ENCODE peak calls at places on chromosomes 13 and 19, in six cellular contexts. W is activated T-cell treated with anti-CD3 and anti-CD28 coated beads, Interleukin-2, amount 50 U/mL, for 48 hours; S is left ventricle myocardium inferior; J is bronchial epithelial cell; V is astrocyte; F is stimulated activated effector memory CD8-positive, alpha-beta T cell treated with anti-CD3 and anti-CD28 coated beads, Interleukin-12 subunit alpha, Interleukin-12 subunit beta, amount 100 ng/mL, for 72 hours. X is an unnamed sample.

GRCh38 chr13:106291006-106291405 is 244.5 kb downstream of the EFNB2 start:
- DNase-seq in W (no peak), S (no peak), J (peak), V (peak), F (no peak), X (peak)

GRCh38 chr13:35781044-35781443 is 304.6 kb upstream of the MAB21L1 start:
- DNase-seq in W (no peak), S (no peak), J (no peak), V (no peak), F (no peak), X (peak)

GRCh38 chr13:97234742-97235141 is 12.6 kb downstream of the MBNL2 start:
- DNase-seq in W (no peak), S (no peak), J (no peak), V (no peak), F (no peak), X (no peak)

GRCh38 chr19:7152568-7152967 is 83.1 kb downstream of the ZNF557 start:
- DNase-seq in W (no peak), S (no peak), J (no peak), V (no peak), F (no peak), X (no peak)

GRCh38 chr13:50916701-50917184 is 7.2 kb downstream of the RNASEH2B start:
- DNase-seq in W (no peak), S (peak), J (no peak), V (no peak), F (no peak), X (no peak)

GRCh38 chr13:46181799-46182490 is at the start of gene LCP1:
- DNase-seq in W (peak), S (no peak), J (no peak), V (no peak), F (peak), X (no peak)

GRCh38 chr19:4542896-4543351 is 3.1 kb upstream of the LRG1 start:
- DNase-seq in W (no peak), S (no peak), J (no peak), V (no peak), F (no peak), X (no peak)

GRCh38 chr13:98599502-98600328 is 22.8 kb upstream of the STK24 start:
- DNase-seq in W (no peak), S (no peak), J (no peak), V (no peak), F (no peak), X (peak)

GRCh38 chr13:36758345-36758744 is 60.7 kb upstream of the RFXAP start:
- DNase-seq in W (no peak), S (no peak), J (no peak), V (no peak), F (no peak), X (no peak)

GRCh38 chr13:66565261-66565660 is 664.9 kb downstream of the PCDH9 start:
- DNase-seq in W (no peak), S (no peak), J (no peak), V (no peak), F (no peak), X (no peak)

GRCh38 chr19:16530540-16531379 is 11.5 kb downstream of the CHERP start:
- DNase-seq in W (no peak), S (no peak), J (no peak), V (no peak), F (no peak), X (no peak)

GRCh38 chr19:13588953-13589833 is 82.9 kb upstream of the CACNA1A start:
- DNase-seq in W (peak), S (peak), J (peak), V (no peak), F (peak), X (peak)

X was measured in adipocyte.